ENCODE peak calls at places on chromosomes 11 and 22, in nine cellular contexts. F is fibroblast of villous mesenchyme; H is ELF-1; X is H7; P is MM.1S; A is NCI-H446 treated with DMSO at 0.1 percent for 48 hours; Z is stimulated activated CD8-positive, alpha-beta memory T cell treated with anti-CD3 and anti-CD28 coated beads, Interleukin-2, amount 100 ng/mL, for 1 hour; L is caudate nucleus; C is putamen. R is an unnamed sample.

GRCh38 chr11:112837162-112837826 is 123.9 kb upstream of the NCAM1 start:
- DNase-seq in F (peak; percentile 2), H (peak; percentile 25), X (peak; percentile 38), P (no peak), A (no peak), Z (no peak), L (peak; percentile 24), C (peak; percentile 67), R (no peak)

GRCh38 chr11:68383976-68384501 is 71.6 kb downstream of the LRP5 start:
- DNase-seq in F (peak; percentile 49), H (peak; percentile 79), X (peak; percentile 94), P (peak; percentile 24), A (peak; percentile 32), Z (peak; percentile 16), L (no peak), C (peak; percentile 27), R (no peak)

GRCh38 chr11:92693146-92693545 is 276.3 kb upstream of the MTNR1B start:
- DNase-seq in F (no peak), H (no peak), X (no peak), P (no peak), A (no peak), Z (no peak), L (no peak), C (no peak), R (no peak)

GRCh38 chr11:46722566-46723358 is 3.7 kb downstream of the F2 start:
- DNase-seq in F (no peak), H (no peak), X (no peak), P (no peak), A (no peak), Z (no peak), L (no peak), C (no peak), R (no peak)

GRCh38 chr11:64921384-64921783 is 3.1 kb upstream of the PPP2R5B start:
- DNase-seq in F (no peak), H (no peak), X (no peak), P (no peak), A (no peak), Z (no peak), L (no peak), C (no peak), R (no peak)

GRCh38 chr11:134152692-134153091 is 71.1 kb downstream of the NCAPD3 start:
- DNase-seq in F (no peak), H (no peak), X (no peak), P (no peak), A (no peak), Z (no peak), L (no peak), C (no peak), R (no peak)

GRCh38 chr11:62141111-62142042 is 17.6 kb downstream of the INCENP start:
- DNase-seq in F (no peak), H (no peak), X (no peak), P (no peak), A (no peak), Z (no peak), L (no peak), C (no peak), R (no peak)

GRCh38 chr22:29456211-29456671 is 17.9 kb downstream of the RFPL1 start:
- DNase-seq in F (no peak), H (peak; percentile 44), X (peak; percentile 28), P (no peak), A (no peak), Z (no peak), L (no peak), C (no peak), R (no peak)

GRCh38 chr11:82854242-82854641 is 46.0 kb downstream of the PRCP start:
- DNase-seq in F (no peak), H (no peak), X (no peak), P (no peak), A (no peak), Z (no peak), L (no peak), C (no peak), R (no peak)

GRCh38 chr11:130786987-130787688 is 129.1 kb downstream of the SNX19 start:
- DNase-seq in F (no peak), H (no peak), X (no peak), P (no peak), A (no peak), Z (no peak), L (no peak), C (no peak), R (no peak)

GRCh38 chr11:65391007-65391406 is 4.6 kb downstream of the FRMD8 start:
- DNase-seq in F (peak; percentile 61), H (peak; percentile 50), X (peak; percentile 82), P (no peak), A (no peak), Z (no peak), L (no peak), C (no peak), R (no peak)

GRCh38 chr11:75938543-75938942 is 123.5 kb downstream of the UVRAG start:
- DNase-seq in F (peak; percentile 10), H (no peak), X (no peak), P (no peak), A (no peak), Z (no peak), L (no peak), C (no peak), R (no peak)